ENCODE peak calls at places on chromosomes 13 and 19, in four cellular contexts. T is mammary epithelial cell, O is mesendoderm, F is H9. W is an unnamed sample.

GRCh38 chr13:40194204-40194806 is 472.1 kb downstream of the FOXO1 start:
- DNase-seq in T (no peak), O (no peak), F (no peak), W (no peak)

GRCh38 chr13:28357846-28358496 is 137.0 kb downstream of the FLT1 start:
- DNase-seq in T (no peak), O (no peak), F (no peak), W (no peak)

GRCh38 chr13:113297370-113297871 is 382 bp downstream of the LAMP1 start:
- DNase-seq in T (peak; percentile 49), O (peak; percentile 39), F (peak; percentile 45), W (peak; percentile 51)

GRCh38 chr19:55643003-55643732 is at the start of gene ZNF581:
- DNase-seq in T (peak; percentile 78), O (peak; percentile 87), F (peak; percentile 71), W (peak; percentile 99)

GRCh38 chr19:44741258-44741731 is 7.2 kb upstream of the BCL3 start:
- DNase-seq in T (peak; percentile 95), O (no peak), F (no peak), W (no peak)

GRCh38 chr13:112445411-112446271 is 69.5 kb downstream of the SPACA7 start:
- DNase-seq in T (no peak), O (no peak), F (peak; percentile 19), W (peak; percentile 82)

GRCh38 chr13:20609145-20609544 is 42.2 kb downstream of the IFT88 start:
- DNase-seq in T (peak; percentile 66), O (no peak), F (no peak), W (peak; percentile 82)

GRCh38 chr19:9836021-9836420 is 903 bp downstream of the PIN1 start:
- DNase-seq in T (no peak), O (no peak), F (no peak), W (no peak)

GRCh38 chr19:54172764-54173699 is at the start of gene TMC4:
- DNase-seq in T (peak; percentile 77), O (peak; percentile 92), F (peak; percentile 96), W (peak; percentile 95)

GRCh38 chr13:51697181-51697580 is 106.8 kb downstream of the DHRS12 start:
- DNase-seq in T (no peak), O (no peak), F (no peak), W (no peak)

GRCh38 chr13:69935043-69935442 is 172.6 kb upstream of the ATXN8OS start:
- DNase-seq in T (peak; percentile 1), O (peak; percentile 44), F (no peak), W (no peak)

GRCh38 chr19:49916839-49917733 is 11.9 kb upstream of the ATF5 start:
- DNase-seq in T (no peak), O (peak; percentile 62), F (peak; percentile 67), W (no peak)

GRCh38 chr19:6685962-6686627 is 16.1 kb upstream of the TNFSF14 start:
- DNase-seq in T (no peak), O (no peak), F (no peak), W (no peak)

GRCh38 chr13:41611385-41611784 is 154.0 kb downstream of the RGCC start:
- DNase-seq in T (no peak), O (no peak), F (no peak), W (no peak)

GRCh38 chr13:110676057-110676510 is 29.8 kb downstream of the CARS2 start:
- DNase-seq in T (no peak), O (no peak), F (no peak), W (no peak)

DNA sequence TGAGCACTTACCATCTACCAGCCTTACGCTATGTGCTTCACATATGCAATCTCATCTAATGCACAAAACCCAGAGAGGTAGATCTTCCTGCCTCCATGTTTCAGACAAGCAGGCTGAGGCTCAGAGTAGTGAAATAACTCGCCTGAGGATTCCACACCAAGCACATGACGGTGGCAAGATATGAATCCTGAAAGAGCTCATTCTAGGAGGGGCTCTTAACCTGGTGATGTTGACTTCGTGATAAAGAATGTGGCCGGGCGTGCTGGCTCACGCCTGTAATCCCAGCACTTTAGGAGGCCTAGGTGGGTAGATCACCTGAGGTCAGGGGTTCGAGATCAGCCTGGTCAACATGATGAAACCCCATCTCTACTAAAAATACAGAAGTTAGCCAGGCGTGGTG is 5.0 kb downstream of the NOVA2 start:
- DNase-seq in T (peak; percentile 41), O (no peak), F (no peak), W (no peak)
- H3K4me2 ChIP-seq in T (no peak overlapping the region), O (no peak overlapping the region), F (no peak overlapping the region), W (no peak overlapping the region)

DNA sequence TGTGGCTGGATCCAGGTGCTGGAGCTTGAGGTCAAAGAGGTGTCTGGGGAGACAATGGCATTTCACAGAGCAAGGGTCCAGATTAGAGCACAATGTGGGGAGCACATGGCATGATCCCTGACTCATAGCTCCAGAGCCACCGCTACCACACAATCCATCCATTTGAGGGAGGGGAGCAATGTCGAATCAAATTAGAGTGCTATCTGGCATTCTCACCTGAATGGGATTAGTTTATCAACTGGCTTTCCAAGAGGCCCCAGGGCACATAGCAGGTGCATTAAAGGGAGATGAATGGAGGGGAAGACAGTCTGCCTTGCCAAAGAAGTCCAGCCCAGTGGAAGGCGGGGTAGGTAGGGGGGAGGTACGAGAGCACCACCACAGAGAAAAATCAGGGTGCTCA is 194.4 kb upstream of the GPR12 start:
- DNase-seq in T (no peak), O (no peak), F (no peak), W (no peak)
- H3K27me3 ChIP-seq in T (peaks cover 5% of the 10 kb centered on the region), O (no peaks in the 10 kb centered on the region), F (no peaks in the 10 kb centered on the region), W (peaks cover 52% of the 10 kb centered on the region)

DNA sequence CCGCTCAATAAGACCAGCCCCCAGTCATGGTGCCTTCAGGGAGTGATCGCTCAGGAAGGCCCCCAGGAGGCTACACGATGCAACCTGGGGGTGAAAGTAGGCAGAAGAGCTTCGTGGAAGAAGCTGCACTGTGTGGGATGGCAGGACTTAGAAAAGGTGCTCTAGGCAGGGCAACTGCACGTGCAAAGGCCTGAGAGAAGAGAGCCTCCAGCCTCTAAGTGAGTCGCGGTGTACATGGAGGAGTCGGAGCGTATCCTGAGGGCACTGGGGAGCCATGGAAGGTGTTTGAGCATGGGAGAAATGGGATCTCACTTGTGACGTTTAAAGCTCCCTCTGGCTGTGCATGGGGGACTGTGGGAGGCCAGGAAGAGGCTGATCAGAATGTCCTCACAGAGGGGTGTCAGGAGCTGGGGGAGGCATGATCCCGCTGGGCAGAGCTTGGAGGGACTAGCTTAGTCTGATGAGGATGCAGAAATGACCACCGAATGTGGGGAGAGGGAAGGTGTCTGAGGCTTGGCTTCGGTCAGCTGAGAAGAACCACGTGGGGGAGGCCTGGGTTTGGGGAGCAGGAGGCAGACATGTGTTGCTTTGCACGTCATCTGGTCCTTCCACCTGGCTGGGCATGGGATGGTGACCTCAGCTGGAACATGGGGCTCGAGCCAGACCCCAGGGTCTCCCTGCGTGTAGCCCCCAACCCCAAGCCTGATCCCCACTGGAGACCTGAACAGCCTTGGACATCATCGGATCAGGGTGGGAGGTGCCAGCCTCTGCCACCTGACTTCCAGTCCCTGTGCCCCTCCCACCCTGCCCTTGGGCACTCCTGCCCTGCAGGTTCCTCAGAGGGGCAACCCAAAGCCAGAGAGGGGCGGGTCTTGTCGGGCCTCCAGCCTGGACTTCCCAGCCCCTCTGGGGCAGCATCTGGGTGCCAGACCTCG is 1.1 kb downstream of the APC2 start:
- DNase-seq in T (no peak), O (no peak), F (no peak), W (no peak)
- H3K4me2 ChIP-seq in T (no peak overlapping the region), O (no peak overlapping the region), F (no peak overlapping the region), W (no peak overlapping the region)

GRCh38 chr19:13087795-13088537 is 14.7 kb downstream of the LYL1 start:
- DNase-seq in T (no peak), O (no peak), F (no peak), W (no peak)

GRCh38 chr19:13091400-13092161 is 11.1 kb downstream of the LYL1 start:
- DNase-seq in T (no peak), O (peak; percentile 72), F (peak; percentile 59), W (peak; percentile 99)

GRCh38 chr19:13090511-13091231 is 12.0 kb downstream of the LYL1 start:
- DNase-seq in T (no peak), O (no peak), F (no peak), W (peak; percentile 83)

GRCh38 chr19:13089139-13089856 is 13.4 kb downstream of the LYL1 start:
- DNase-seq in T (no peak), O (peak; percentile 81), F (peak; percentile 79), W (peak; percentile 95)

GRCh38 chr19:13089857-13090507 is 12.7 kb downstream of the LYL1 start:
- DNase-seq in T (no peak), O (no peak), F (no peak), W (no peak)
- H3K27me3 ChIP-seq in T (no peaks in the 10 kb centered on the region), O (no peaks in the 10 kb centered on the region), F (peaks cover 6% of the 10 kb centered on the region), W (no peaks in the 10 kb centered on the region)

GRCh38 chr13:50481936-50482335 is 361.6 kb downstream of the DLEU7 start:
- DNase-seq in T (no peak), O (no peak), F (no peak), W (no peak)

GRCh38 chr13:50483416-50483815 is 360.1 kb downstream of the DLEU7 start:
- DNase-seq in T (no peak), O (no peak), F (no peak), W (no peak)

GRCh38 chr13:50484472-50485113 is 358.9 kb downstream of the DLEU7 start:
- DNase-seq in T (peak; percentile 51), O (no peak), F (no peak), W (no peak)

DNA sequence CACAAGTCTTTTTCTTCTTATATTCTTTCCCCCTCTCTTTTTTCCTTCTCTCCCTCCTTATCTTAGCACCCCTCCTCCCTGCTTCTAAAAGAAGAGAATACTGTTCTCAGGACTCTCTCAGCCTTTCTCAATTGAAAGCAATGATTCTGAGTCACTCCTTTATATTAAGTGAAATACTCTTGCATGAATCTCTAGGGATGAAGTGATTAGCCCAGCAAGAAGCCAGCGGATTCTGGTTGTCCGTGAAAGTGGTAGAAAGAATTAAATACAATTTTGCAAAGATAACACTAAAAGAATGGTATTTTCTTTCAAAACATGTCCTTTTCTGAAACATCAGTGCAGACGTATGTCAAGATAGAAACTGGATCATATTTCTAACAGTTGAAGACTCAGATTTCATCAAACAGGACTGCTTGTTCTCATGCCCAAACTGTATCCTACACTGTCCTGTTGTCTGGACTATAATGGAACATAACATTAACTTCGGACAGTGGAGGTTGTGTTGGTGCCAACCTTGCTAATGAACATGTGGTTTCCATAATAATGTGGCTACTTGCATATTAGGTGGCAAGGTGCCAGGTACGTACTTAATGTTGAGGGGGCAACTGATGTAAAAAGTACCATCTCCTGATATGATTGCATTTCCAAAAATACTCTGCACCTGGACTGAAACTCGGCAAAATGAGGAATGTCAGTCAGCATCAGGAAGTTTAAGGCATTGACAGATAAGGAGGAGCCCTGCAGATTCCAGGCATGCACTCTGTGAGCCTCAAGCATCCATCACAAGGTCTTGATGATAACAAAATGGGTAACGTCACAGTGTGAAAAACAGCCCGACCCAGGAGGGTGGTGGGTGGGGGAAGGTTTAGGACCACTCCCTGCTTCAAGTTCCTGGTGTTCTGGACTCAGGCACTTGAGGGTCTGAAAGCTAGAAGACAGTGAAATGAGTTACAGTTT is 357.2 kb downstream of the DLEU7 start:
- DNase-seq in T (no peak), O (peak; percentile 87), F (no peak), W (no peak)
- H3K4me2 ChIP-seq in T (no peak overlapping the region), O (no peak overlapping the region), F (no peak overlapping the region), W (peak overlapping the region; percentile 89)

DNA sequence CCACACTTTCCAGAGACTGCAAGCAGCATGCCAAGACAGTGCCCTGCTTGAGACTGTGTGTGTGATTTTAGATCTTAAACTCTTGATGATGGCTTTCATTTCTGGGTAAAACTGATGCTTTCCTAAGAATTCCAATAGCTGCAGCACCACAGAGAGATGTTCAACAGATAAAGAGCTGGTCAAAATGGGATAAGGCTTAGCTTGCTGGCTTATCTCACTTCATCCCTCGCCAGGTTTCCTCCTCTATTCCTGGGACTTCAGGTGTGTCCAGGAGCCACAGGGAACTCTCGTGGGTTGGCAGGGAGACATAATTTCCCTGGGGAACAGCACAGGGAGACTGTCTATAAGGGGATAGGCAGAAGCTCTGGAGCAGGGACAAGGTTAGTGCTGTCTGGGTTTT is 137.3 kb downstream of the KCTD15 start:
- DNase-seq in T (no peak), O (no peak), F (no peak), W (no peak)
- H3K27me3 ChIP-seq in T (no peaks in the 10 kb centered on the region), O (no peaks in the 10 kb centered on the region), F (no peaks in the 10 kb centered on the region), W (no peaks in the 10 kb centered on the region)